ENCODE peak calls at places on chromosomes 12 and 14, in eight cellular contexts. Z, K, J, U, Y, L, D and N are unnamed samples. For H3K36me3, the result is how much of the 10 kb centered on the place peaks cover.

GRCh38 chr12:51631021-51631420 is 40.0 kb downstream of the SCN8A start:
- DNase-seq in D (no peak), U (no peak), Y (no peak), J (no peak), K (no peak), L (no peak), Z (no peak), N (no peak)

GRCh38 chr12:64670856-64671639 is 60.8 kb downstream of the RASSF3 start:
- DNase-seq in Y (peak), U (no peak), K (peak), J (peak), Z (no peak), D (no peak), L (no peak), N (peak)

GRCh38 chr12:14768823-14769405 is 34.4 kb downstream of the WBP11 start:
- DNase-seq in K (no peak), L (no peak), D (no peak), U (peak), Y (peak), Z (no peak), J (peak), N (peak)

GRCh38 chr12:57452937-57453509 is 2.1 kb upstream of the INHBE start:
- DNase-seq in J (peak), L (peak), U (peak), Y (peak), K (peak), Z (peak), D (no peak), N (peak)

GRCh38 chr12:75986001-75986739 is 45.4 kb downstream of the PHLDA1 start:
- DNase-seq in D (no peak), Z (no peak), J (no peak), U (no peak), Y (peak), L (no peak), K (no peak), N (no peak)

GRCh38 chr12:67773896-67774295 is 125.4 kb downstream of the DYRK2 start:
- DNase-seq in Y (peak), U (no peak), J (no peak), Z (no peak), D (no peak), L (no peak), K (no peak), N (no peak)

GRCh38 chr12:53391667-53392244 is 11.8 kb downstream of the SP1 start:
- DNase-seq in Y (no peak), K (no peak), J (no peak), U (no peak), L (no peak), Z (no peak), D (no peak), N (no peak)

GRCh38 chr14:106848330-106849121 is 1322.1 kb downstream of the TMEM121 start:
- DNase-seq in D (no peak), Z (no peak), U (no peak), J (peak), L (no peak), K (peak), Y (no peak), N (peak)

GRCh38 chr12:101299931-101300330 is 20.0 kb downstream of the UTP20 start:
- DNase-seq in Y (peak), Z (no peak), J (no peak), K (no peak), D (no peak), L (no peak), U (no peak), N (no peak)

GRCh38 chr14:64442300-64442988 is 22.9 kb upstream of the AKAP5 start:
- DNase-seq in L (peak), D (no peak), U (no peak), Z (no peak), Y (no peak), J (no peak), K (no peak), N (no peak)

GRCh38 chr14:64440494-64440893 is 24.8 kb upstream of the AKAP5 start:
- DNase-seq in K (no peak), Z (no peak), L (no peak), D (no peak), U (no peak), J (no peak), Y (peak), N (no peak)

GRCh38 chr14:64447890-64448667 is 17.2 kb upstream of the AKAP5 start:
- DNase-seq in D (no peak), K (no peak), Z (no peak), U (peak), Y (no peak), L (no peak), J (no peak), N (no peak)

GRCh38 chr14:64444140-64444539 is 21.2 kb upstream of the AKAP5 start:
- DNase-seq in Y (no peak), K (no peak), Z (no peak), U (no peak), D (no peak), L (no peak), J (peak), N (no peak)

GRCh38 chr14:64444984-64445845 is 20.1 kb upstream of the AKAP5 start:
- DNase-seq in K (peak), Y (peak), D (no peak), Z (no peak), L (no peak), U (no peak), J (peak), N (peak)
- H3K36me3 ChIP-seq in K (half or more), Y (under half), D (under half), Z (half or more), L (half or more), U (under half), J (under half), N (under half)

GRCh38 chr12:30779178-30779577 is 24.4 kb upstream of the CAPRIN2 start:
- DNase-seq in U (no peak), J (no peak), Z (no peak), Y (no peak), K (no peak), L (no peak), D (no peak), N (no peak)

GRCh38 chr12:30783946-30784345 is 29.2 kb upstream of the CAPRIN2 start:
- DNase-seq in Z (no peak), L (no peak), J (no peak), D (no peak), Y (no peak), U (no peak), K (no peak), N (no peak)

GRCh38 chr12:30784508-30784907 is 29.8 kb upstream of the CAPRIN2 start:
- DNase-seq in Y (no peak), U (no peak), Z (no peak), D (no peak), J (no peak), L (no peak), K (no peak), N (no peak)

GRCh38 chr12:30782316-30783173 is 27.8 kb upstream of the CAPRIN2 start:
- DNase-seq in Z (peak), D (no peak), Y (no peak), U (no peak), L (peak), K (no peak), J (no peak), N (no peak)

DNA sequence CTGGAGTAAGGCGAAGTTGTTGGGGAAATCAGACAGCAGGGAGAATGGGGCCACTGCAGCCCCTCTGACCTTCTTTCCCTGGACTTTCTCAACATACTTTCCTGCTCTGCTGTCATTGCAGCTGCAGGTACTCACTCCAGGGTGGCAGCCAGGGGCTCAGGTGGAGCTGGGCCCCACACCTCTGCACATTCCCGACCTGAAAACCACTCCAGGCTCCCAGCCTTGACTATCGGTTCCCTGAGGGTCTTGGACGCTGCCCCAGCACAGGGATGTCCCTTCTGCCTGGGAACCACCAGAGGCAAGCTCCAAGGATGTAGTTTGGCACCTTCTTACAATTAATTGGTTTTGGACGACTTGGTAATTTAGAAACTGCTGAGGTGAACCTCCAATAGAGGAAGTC is 24.8 kb upstream of the CAPRIN2 start:
- DNase-seq in D (no peak), L (no peak), Y (no peak), K (no peak), U (no peak), J (no peak), Z (no peak), N (no peak)
- TF ChIP-seq CTCF in D (no peak), L (no peak), Y (no peak), K (no peak), U (no peak), J (no peak), Z (no peak), N (no peak)

DNA sequence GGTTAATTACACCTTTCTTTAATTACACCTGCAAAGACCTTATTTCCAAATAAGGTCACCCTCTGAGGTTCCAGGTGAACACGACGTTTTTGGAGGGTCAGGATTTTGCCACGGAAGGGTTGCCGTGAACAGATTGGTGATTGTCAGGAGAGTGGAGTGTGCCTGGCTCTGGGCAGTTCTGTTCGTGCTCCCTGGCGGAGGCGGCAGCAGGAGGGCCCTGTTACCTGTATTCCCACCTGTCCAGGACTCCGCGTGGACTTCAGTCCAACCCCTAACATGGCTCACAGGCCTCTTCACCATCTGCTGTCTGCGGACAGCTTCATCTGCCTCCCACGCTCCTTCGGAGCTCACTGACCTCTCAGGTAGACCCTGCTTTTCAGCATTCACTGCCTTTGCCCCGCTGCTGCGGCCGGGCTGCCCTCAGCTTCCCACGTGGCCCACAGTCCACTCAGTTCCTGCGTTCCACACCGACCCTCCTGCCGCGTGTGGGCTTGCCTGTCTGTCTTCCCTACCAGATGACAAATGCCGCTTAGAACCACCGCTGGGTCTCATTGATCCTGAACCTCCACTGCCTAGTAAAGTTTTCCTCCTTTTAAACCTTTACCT is 187.5 kb upstream of the DIO3 start:
- DNase-seq in D (no peak), Z (no peak), J (no peak), K (no peak), Y (no peak), U (no peak), L (no peak), N (no peak)
- H3K36me3 ChIP-seq in D (under half), Z (under half), J (under half), K (under half), Y (under half), U (under half), L (under half), N (under half)

DNA sequence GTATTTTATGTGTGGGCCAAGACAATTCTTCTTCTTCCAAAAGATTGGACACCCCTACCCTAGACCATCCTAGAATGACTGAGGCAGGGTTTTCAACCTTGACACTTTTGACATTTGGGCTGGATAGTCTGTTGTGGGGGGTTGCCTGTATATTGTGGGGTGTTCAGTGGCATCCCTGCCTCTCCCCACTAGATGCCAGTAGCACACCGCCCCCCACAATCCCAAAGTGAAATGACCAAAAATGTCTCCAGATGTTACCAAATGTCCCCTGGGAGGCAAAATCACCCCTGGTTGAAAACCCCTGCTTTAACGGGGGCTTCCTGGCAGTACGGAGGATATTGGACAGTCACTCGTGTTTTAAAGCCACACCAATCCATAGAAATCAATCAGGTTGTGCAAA is 219.6 kb downstream of the PHETA1 start:
- DNase-seq in L (no peak), D (no peak), U (peak), Z (no peak), J (no peak), Y (no peak), K (no peak), N (no peak)
- TF ChIP-seq CTCF in L (no peak), D (no peak), U (no peak), Z (no peak), J (no peak), Y (no peak), K (peak), N (peak)

DNA sequence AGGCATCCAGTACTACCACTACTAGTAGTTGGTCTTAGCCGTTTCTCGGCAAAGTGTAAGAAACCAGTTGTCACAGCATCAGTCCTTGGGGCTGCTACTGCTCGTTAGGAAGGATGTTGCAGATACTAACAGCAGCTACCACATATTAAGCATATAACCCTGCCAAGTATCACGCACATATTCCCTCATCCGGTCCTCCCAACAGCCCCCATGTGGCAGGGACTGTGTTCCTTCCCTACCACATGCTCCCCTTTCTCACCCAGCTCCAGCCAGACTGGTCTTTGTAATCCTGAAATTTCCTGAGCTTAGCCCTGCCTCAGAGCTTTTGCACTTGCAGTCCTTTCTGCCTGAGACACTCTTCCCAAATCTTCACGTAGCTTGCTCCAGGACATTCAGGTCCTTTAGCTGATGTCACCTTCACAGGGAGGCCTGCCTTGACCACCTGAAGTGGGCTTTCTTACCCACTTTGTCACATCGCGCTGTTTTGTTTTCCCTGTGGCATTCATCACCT is 7.8 kb downstream of the ERP29 start:
- DNase-seq in U (no peak), L (no peak), J (no peak), D (no peak), K (no peak), Z (no peak), Y (no peak), N (no peak)
- H3K36me3 ChIP-seq in U (half or more), L (half or more), J (under half), D (under half), K (half or more), Z (half or more), Y (under half), N (under half)